ENCODE peak calls at places on chromosomes 5 and 9, in four cellular contexts. One of them, this sample, is unnamed.

GRCh38 chr5:73233461-73234151 is 60.6 kb downstream of the TMEM174 start:
- DNase-seq in T-helper 1 cell: no peak
- DNase-seq in H4: no peak
- DNase-seq in epithelial cell of esophagus: no peak
- DNase-seq in this sample: no peak

GRCh38 chr5:54315736-54316135 is 5.4 kb upstream of the ARL15 start:
- DNase-seq in T-helper 1 cell: no peak
- DNase-seq in H4: no peak
- DNase-seq in epithelial cell of esophagus: no peak
- DNase-seq in this sample: no peak

GRCh38 chr5:58259685-58260152 is 200.2 kb downstream of the PLK2 start:
- DNase-seq in H4: peak
- DNase-seq in T-helper 1 cell: no peak
- DNase-seq in epithelial cell of esophagus: peak
- DNase-seq in this sample: peak

GRCh38 chr5:167295686-167296015 is 995.8 kb upstream of the WWC1 start:
- DNase-seq in T-helper 1 cell: no peak
- DNase-seq in epithelial cell of esophagus: no peak
- DNase-seq in H4: peak
- DNase-seq in this sample: no peak

GRCh38 chr5:142215915-142216681 is 107.5 kb downstream of the NDFIP1 start:
- DNase-seq in H4: peak
- DNase-seq in T-helper 1 cell: no peak
- DNase-seq in epithelial cell of esophagus: peak
- DNase-seq in this sample: peak

GRCh38 chr5:154221371-154221896 is 30.9 kb downstream of the GALNT10 start:
- DNase-seq in H4: peak
- DNase-seq in T-helper 1 cell: peak
- DNase-seq in epithelial cell of esophagus: peak
- DNase-seq in this sample: peak

GRCh38 chr9:34343090-34343489 is 13.7 kb downstream of the NUDT2 start:
- DNase-seq in T-helper 1 cell: no peak
- DNase-seq in H4: no peak
- DNase-seq in epithelial cell of esophagus: no peak
- DNase-seq in this sample: no peak

GRCh38 chr5:77628840-77629552 is 9.5 kb downstream of the OTP start:
- DNase-seq in T-helper 1 cell: no peak
- DNase-seq in H4: no peak
- DNase-seq in epithelial cell of esophagus: no peak
- DNase-seq in this sample: no peak

GRCh38 chr5:32572778-32573480 is 12.4 kb upstream of the SUB1 start:
- DNase-seq in H4: no peak
- DNase-seq in epithelial cell of esophagus: no peak
- DNase-seq in T-helper 1 cell: no peak
- DNase-seq in this sample: no peak

GRCh38 chr9:109301012-109301411 is 19.8 kb downstream of the EPB41L4B start:
- DNase-seq in T-helper 1 cell: no peak
- DNase-seq in H4: no peak
- DNase-seq in epithelial cell of esophagus: no peak
- DNase-seq in this sample: no peak

GRCh38 chr9:124550080-124550479 is 42.9 kb upstream of the NR5A1 start:
- DNase-seq in T-helper 1 cell: no peak
- DNase-seq in H4: no peak
- DNase-seq in epithelial cell of esophagus: no peak
- DNase-seq in this sample: no peak

GRCh38 chr9:96420468-96421219 is 2.5 kb upstream of the ZNF367 start:
- DNase-seq in T-helper 1 cell: no peak
- DNase-seq in H4: peak
- DNase-seq in epithelial cell of esophagus: peak
- DNase-seq in this sample: peak

GRCh38 chr9:38154501-38155421 is 85.7 kb upstream of the SHB start:
- DNase-seq in epithelial cell of esophagus: peak
- DNase-seq in H4: no peak
- DNase-seq in T-helper 1 cell: no peak
- DNase-seq in this sample: no peak

GRCh38 chr5:159156839-159157238 is 52.5 kb downstream of the RNF145 start:
- DNase-seq in epithelial cell of esophagus: peak
- DNase-seq in H4: peak
- DNase-seq in T-helper 1 cell: peak
- DNase-seq in this sample: peak

GRCh38 chr9:126439402-126439765 is 112.8 kb downstream of the MVB12B start:
- DNase-seq in T-helper 1 cell: no peak
- DNase-seq in epithelial cell of esophagus: peak
- DNase-seq in H4: no peak
- DNase-seq in this sample: no peak

GRCh38 chr5:167452186-167452585 is 839.3 kb upstream of the WWC1 start:
- DNase-seq in T-helper 1 cell: no peak
- DNase-seq in epithelial cell of esophagus: no peak
- DNase-seq in H4: no peak
- DNase-seq in this sample: no peak

GRCh38 chr5:147481857-147482256 is 28.0 kb downstream of the DPYSL3 start:
- DNase-seq in T-helper 1 cell: no peak
- DNase-seq in H4: peak
- DNase-seq in epithelial cell of esophagus: peak
- DNase-seq in this sample: peak

GRCh38 chr5:77282337-77283027 is 72.0 kb downstream of the PDE8B start:
- DNase-seq in T-helper 1 cell: no peak
- DNase-seq in epithelial cell of esophagus: peak
- DNase-seq in H4: no peak
- DNase-seq in this sample: no peak

GRCh38 chr5:6721442-6721841 is 8.2 kb downstream of the TENT4A start:
- DNase-seq in epithelial cell of esophagus: no peak
- DNase-seq in T-helper 1 cell: no peak
- DNase-seq in H4: no peak
- DNase-seq in this sample: no peak

GRCh38 chr5:120062515-120062917 is 401.6 kb upstream of the PRR16 start:
- DNase-seq in H4: peak
- DNase-seq in epithelial cell of esophagus: peak
- DNase-seq in T-helper 1 cell: no peak
- DNase-seq in this sample: no peak

GRCh38 chr9:125888220-125888619 is 141.0 kb downstream of the PBX3 start:
- DNase-seq in H4: no peak
- DNase-seq in T-helper 1 cell: no peak
- DNase-seq in epithelial cell of esophagus: peak
- DNase-seq in this sample: peak

GRCh38 chr5:20420991-20421595 is 433.1 kb upstream of the CDH18 start:
- DNase-seq in epithelial cell of esophagus: no peak
- DNase-seq in T-helper 1 cell: no peak
- DNase-seq in H4: no peak
- DNase-seq in this sample: no peak

GRCh38 chr9:103881419-103881818 is 212.7 kb upstream of the SMC2 start:
- DNase-seq in epithelial cell of esophagus: no peak
- DNase-seq in H4: no peak
- DNase-seq in T-helper 1 cell: no peak
- DNase-seq in this sample: no peak

GRCh38 chr9:137742698-137743097 is 123.9 kb downstream of the EHMT1 start:
- DNase-seq in H4: no peak
- DNase-seq in T-helper 1 cell: no peak
- DNase-seq in epithelial cell of esophagus: no peak
- DNase-seq in this sample: no peak

GRCh38 chr9:76912631-76913275 is 6.8 kb upstream of the PRUNE2 start:
- DNase-seq in epithelial cell of esophagus: peak
- DNase-seq in H4: peak
- DNase-seq in T-helper 1 cell: no peak
- DNase-seq in this sample: peak

GRCh38 chr9:693460-694390 is 147.8 kb upstream of the DMRT1 start:
- DNase-seq in H4: peak
- DNase-seq in epithelial cell of esophagus: no peak
- DNase-seq in T-helper 1 cell: no peak
- DNase-seq in this sample: peak

GRCh38 chr5:154727361-154727760 is 27.8 kb upstream of the LARP1 start:
- DNase-seq in epithelial cell of esophagus: no peak
- DNase-seq in T-helper 1 cell: no peak
- DNase-seq in H4: no peak
- DNase-seq in this sample: no peak

GRCh38 chr5:171483453-171484177 is 64.2 kb downstream of the FGF18 start:
- DNase-seq in epithelial cell of esophagus: no peak
- DNase-seq in H4: no peak
- DNase-seq in T-helper 1 cell: no peak
- DNase-seq in this sample: no peak

GRCh38 chr9:132020845-132021510 is 58.7 kb downstream of the MED27 start:
- DNase-seq in H4: no peak
- DNase-seq in epithelial cell of esophagus: peak
- DNase-seq in T-helper 1 cell: no peak
- DNase-seq in this sample: no peak

GRCh38 chr5:157858527-157859226 is at the start of gene CLINT1:
- DNase-seq in epithelial cell of esophagus: peak
- DNase-seq in H4: peak
- DNase-seq in T-helper 1 cell: peak
- DNase-seq in this sample: peak